ENCODE peak calls at places on chromosomes 16 and 17, in nine cellular contexts. M is activated naive CD8-positive, alpha-beta T cell treated with anti-CD3 and anti-CD28 coated beads for 36 hours; R is GM13976; H is astrocyte of the spinal cord; I is fibroblast of mammary gland; B is neural progenitor cell; X is H54; O is effector memory CD8-positive, alpha-beta T cell; L is mucosa of gallbladder. W is an unnamed sample.

GRCh38 chr17:27451906-27452305 is 4.3 kb upstream of the KSR1 start:
- DNase-seq in O (no peak), X (no peak), R (no peak), H (no peak), M (no peak), L (no peak), I (no peak), B (no peak), W (no peak)

GRCh38 chr16:86015606-86016005 is 116.6 kb downstream of the IRF8 start:
- DNase-seq in O (no peak), H (no peak), B (no peak), X (no peak), L (no peak), I (no peak), R (no peak), M (no peak), W (no peak)

GRCh38 chr17:74920306-74920620 is 2.8 kb downstream of the USH1G start:
- DNase-seq in M (no peak), O (no peak), R (no peak), L (no peak), I (no peak), B (no peak), H (no peak), X (no peak), W (no peak)

GRCh38 chr17:45332989-45333701 is 16.3 kb upstream of the MAP3K14 start:
- DNase-seq in L (no peak), I (no peak), H (no peak), X (no peak), O (no peak), R (peak), B (no peak), M (no peak), W (peak)

GRCh38 chr16:1645914-1646525 is 32.1 kb upstream of the JPT2 start:
- DNase-seq in L (no peak), B (no peak), O (peak), R (no peak), H (peak), M (peak), I (peak), X (peak), W (no peak)

GRCh38 chr17:43924558-43924957 is 17.2 kb upstream of the MPP2 start:
- DNase-seq in X (no peak), L (no peak), I (no peak), O (no peak), H (no peak), R (no peak), B (no peak), M (no peak), W (no peak)

GRCh38 chr16:87052506-87052905 is 264.7 kb downstream of the C16orf95 start:
- DNase-seq in B (no peak), L (no peak), M (no peak), O (no peak), H (no peak), I (no peak), X (no peak), R (no peak), W (no peak)

GRCh38 chr17:18258356-18259038 is at the start of gene FLII:
- DNase-seq in B (peak), M (peak), L (peak), O (peak), X (no peak), I (no peak), H (no peak), R (peak), W (no peak)

GRCh38 chr17:76695059-76695892 is 15.5 kb downstream of the MXRA7 start:
- DNase-seq in R (no peak), M (no peak), B (no peak), H (no peak), X (no peak), L (no peak), O (no peak), I (no peak), W (no peak)

GRCh38 chr16:49921791-49922456 is 66.0 kb upstream of the ZNF423 start:
- DNase-seq in R (peak), L (peak), M (peak), O (peak), I (peak), B (peak), X (peak), H (peak), W (peak)

GRCh38 chr17:73956595-73957465 is 246.6 kb upstream of the RPL38 start:
- DNase-seq in H (no peak), R (peak), O (peak), M (peak), B (peak), X (peak), L (peak), I (peak), W (no peak)

GRCh38 chr17:78376161-78376560 is 2.3 kb upstream of the PGS1 start:
- DNase-seq in B (no peak), O (no peak), M (no peak), X (no peak), I (no peak), L (no peak), R (no peak), H (no peak), W (no peak)

GRCh38 chr17:67212716-67213417 is 32.1 kb downstream of the HELZ start:
- DNase-seq in X (peak), H (peak), L (no peak), R (no peak), O (no peak), M (no peak), I (peak), B (no peak), W (peak)

GRCh38 chr17:45384047-45384799 is 48.4 kb downstream of the ARHGAP27 start:
- DNase-seq in L (no peak), X (no peak), B (no peak), I (no peak), M (no peak), H (no peak), R (no peak), O (no peak), W (peak)

GRCh38 chr16:20291807-20292206 is 35.5 kb downstream of the GP2 start:
- DNase-seq in X (no peak), L (no peak), B (peak), I (no peak), M (no peak), O (no peak), R (no peak), H (no peak), W (no peak)

GRCh38 chr17:75808549-75808904 is 23.9 kb downstream of the UNK start:
- DNase-seq in L (no peak), I (peak), R (no peak), H (no peak), O (no peak), M (no peak), B (no peak), X (no peak), W (no peak)

GRCh38 chr17:40281663-40282062 is 6.0 kb upstream of the CDC6 start:
- DNase-seq in O (no peak), B (no peak), X (peak), L (no peak), R (no peak), I (no peak), M (no peak), H (no peak), W (peak)

GRCh38 chr16:85782476-85782875 is 16.9 kb downstream of the EMC8 start:
- DNase-seq in I (no peak), X (no peak), L (no peak), H (no peak), B (no peak), R (no peak), O (no peak), M (no peak), W (no peak)

GRCh38 chr16:84115919-84116719 is 623 bp downstream of the MBTPS1 start:
- DNase-seq in R (no peak), M (no peak), I (peak), B (no peak), L (peak), O (no peak), X (peak), H (peak), W (peak)

GRCh38 chr17:39765766-39766165 is 28.0 kb downstream of the GRB7 start:
- DNase-seq in O (no peak), B (no peak), M (no peak), X (no peak), H (no peak), R (no peak), L (no peak), I (no peak), W (no peak)

GRCh38 chr17:75008373-75008772 is 4.1 kb upstream of the MRPL58 start:
- DNase-seq in R (no peak), M (no peak), X (no peak), I (no peak), O (no peak), H (no peak), L (no peak), B (no peak), W (no peak)

GRCh38 chr17:77002103-77003045 is 134.2 kb downstream of the MGAT5B start:
- DNase-seq in I (peak), B (peak), H (peak), R (no peak), L (no peak), M (no peak), X (peak), O (no peak), W (peak)

GRCh38 chr17:75908201-75908600 is 3.5 kb upstream of the MRPL38 start:
- DNase-seq in O (no peak), I (no peak), R (no peak), H (no peak), X (no peak), B (no peak), M (no peak), L (no peak), W (no peak)

GRCh38 chr16:28986492-28986891 is 1.6 kb downstream of the LAT start:
- DNase-seq in M (peak), H (no peak), I (no peak), R (no peak), L (no peak), B (no peak), O (no peak), X (no peak), W (no peak)

GRCh38 chr16:68901910-68902309 is 58.6 kb downstream of the TANGO6 start:
- DNase-seq in I (peak), O (no peak), B (no peak), M (no peak), R (no peak), L (no peak), H (peak), X (peak), W (no peak)

GRCh38 chr16:46908540-46909372 is 24.6 kb downstream of the GPT2 start:
- DNase-seq in B (peak), L (peak), H (peak), X (peak), I (peak), R (peak), O (peak), M (peak), W (peak)

GRCh38 chr17:29546085-29546484 is 20.8 kb downstream of the ABHD15 start:
- DNase-seq in L (no peak), R (no peak), O (no peak), X (no peak), B (no peak), H (no peak), I (no peak), M (no peak), W (peak)

GRCh38 chr17:82942166-82943130 is 102.6 kb upstream of the ZNF750 start:
- DNase-seq in O (no peak), L (no peak), I (no peak), R (no peak), H (no peak), X (no peak), B (no peak), M (no peak), W (no peak)

GRCh38 chr16:12758031-12758669 is 45.5 kb downstream of the CPPED1 start:
- DNase-seq in M (no peak), I (no peak), B (peak), L (no peak), R (no peak), O (no peak), X (no peak), H (peak), W (peak)

GRCh38 chr16:74847202-74847601 is 72.6 kb upstream of the FA2H start:
- DNase-seq in B (no peak), H (no peak), O (no peak), X (no peak), R (no peak), M (no peak), I (no peak), L (no peak), W (no peak)

GRCh38 chr17:13728751-13729150 is 127.0 kb upstream of the HS3ST3A1 start:
- DNase-seq in I (peak), X (no peak), M (no peak), R (no peak), L (no peak), B (no peak), H (peak), O (no peak), W (no peak)